ENCODE peak calls at places on chromosomes 7 and 10, in four cellular contexts. L, I, S and U are unnamed samples.
A peak's percentile ranks its signal among the peaks of the same experiment; 100 is the strongest.

GRCh38 chr10:127878474-127879055 is 14.2 kb downstream of the CLRN3 start:
- DNase-seq in L (no peak), I (no peak), S (no peak), U (no peak)

GRCh38 chr7:157686285-157686894 is 349.6 kb downstream of the DNAJB6 start:
- DNase-seq in L (no peak), I (no peak), S (no peak), U (no peak)

GRCh38 chr7:137508437-137509175 is 165.1 kb upstream of the PTN start:
- DNase-seq in L (no peak), I (no peak), S (no peak), U (no peak)

GRCh38 chr7:48096273-48096672 is 7.2 kb downstream of the UPP1 start:
- DNase-seq in L (no peak), I (no peak), S (no peak), U (no peak)

GRCh38 chr10:113524539-113525490 is 28.0 kb upstream of the HABP2 start:
- DNase-seq in L (no peak), I (no peak), S (no peak), U (no peak)

GRCh38 chr7:3310884-3311283 is 9.8 kb downstream of the SDK1 start:
- DNase-seq in L (no peak), I (no peak), S (no peak), U (no peak)

GRCh38 chr10:124688889-124689670 is 55.1 kb downstream of the FAM53B start:
- DNase-seq in L (no peak), I (no peak), S (no peak), U (no peak)

GRCh38 chr10:100810091-100810834 is 64.9 kb downstream of the PAX2 start:
- DNase-seq in L (no peak), I (no peak), S (no peak), U (no peak)

GRCh38 chr10:14325325-14325955 is 5.3 kb downstream of the FRMD4A start:
- DNase-seq in L (peak; percentile 23), I (no peak), S (peak; percentile 44), U (peak; percentile 39)

GRCh38 chr10:132688580-132689420 is 97.1 kb downstream of the NKX6-2 start:
- DNase-seq in L (no peak), I (no peak), S (no peak), U (no peak)

GRCh38 chr7:74604326-74605020 is 53.0 kb upstream of the GTF2I start:
- DNase-seq in L (peak; percentile 67), I (no peak), S (no peak), U (peak; percentile 89)

GRCh38 chr7:45033261-45033930 is 33.4 kb downstream of the CCM2 start:
- DNase-seq in L (no peak), I (peak; percentile 34), S (no peak), U (no peak)

GRCh38 chr7:129606801-129607200 is 4.7 kb upstream of the NRF1 start:
- DNase-seq in L (peak; percentile 13), I (no peak), S (no peak), U (no peak)

GRCh38 chr7:132783824-132784223 is 207.6 kb upstream of the PLXNA4 start:
- DNase-seq in L (no peak), I (no peak), S (no peak), U (no peak)

GRCh38 chr7:44467217-44467548 is 23.3 kb downstream of the NUDCD3 start:
- DNase-seq in L (no peak), I (no peak), S (no peak), U (no peak)

GRCh38 chr10:29081971-29082699 is 206.7 kb upstream of the LYZL1 start:
- DNase-seq in L (no peak), I (peak; percentile 32), S (no peak), U (no peak)

GRCh38 chr7:118974836-118975235 is 750.3 kb downstream of the ANKRD7 start:
- DNase-seq in L (no peak), I (no peak), S (no peak), U (no peak)

GRCh38 chr10:25078659-25079429 is 62.4 kb downstream of the THNSL1 start:
- DNase-seq in L (peak; percentile 29), I (no peak), S (no peak), U (no peak)
- H3K4me1 ChIP-seq in L (peaks cover 18% of the 10 kb centered on the region), I (no peaks in the 10 kb centered on the region), S (peaks cover 4% of the 10 kb centered on the region), U (no peaks in the 10 kb centered on the region)

GRCh38 chr7:50356945-50357268 is 52.4 kb downstream of the IKZF1 start:
- DNase-seq in L (no peak), I (no peak), S (no peak), U (no peak)
- H3K4me1 ChIP-seq in L (no peaks in the 10 kb centered on the region), I (no peaks in the 10 kb centered on the region), S (peaks cover 8% of the 10 kb centered on the region), U (no peaks in the 10 kb centered on the region)

DNA sequence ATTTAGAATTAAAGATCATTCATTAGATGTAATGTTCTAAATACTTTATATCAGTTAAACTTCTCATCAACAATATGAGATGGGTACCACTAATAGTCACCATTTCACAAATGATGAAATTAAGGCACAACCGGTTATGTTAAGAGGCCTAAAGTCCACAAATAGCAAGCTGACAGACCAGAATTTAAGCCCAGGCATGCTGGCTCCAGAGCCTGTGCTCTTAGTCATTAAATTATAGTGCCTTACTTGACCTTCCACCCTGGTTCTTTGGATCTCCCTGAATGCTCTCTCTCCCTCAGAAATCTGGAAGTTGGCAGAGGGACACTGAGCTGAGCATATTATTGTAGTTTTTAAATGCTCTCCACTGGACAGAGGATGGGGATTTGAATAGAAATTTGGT is 3.6 kb downstream of the LIPN start:
- DNase-seq in L (no peak), I (no peak), S (no peak), U (no peak)
- H3K4me1 ChIP-seq in L (no peaks in the 10 kb centered on the region), I (no peaks in the 10 kb centered on the region), S (no peaks in the 10 kb centered on the region), U (no peaks in the 10 kb centered on the region)

DNA sequence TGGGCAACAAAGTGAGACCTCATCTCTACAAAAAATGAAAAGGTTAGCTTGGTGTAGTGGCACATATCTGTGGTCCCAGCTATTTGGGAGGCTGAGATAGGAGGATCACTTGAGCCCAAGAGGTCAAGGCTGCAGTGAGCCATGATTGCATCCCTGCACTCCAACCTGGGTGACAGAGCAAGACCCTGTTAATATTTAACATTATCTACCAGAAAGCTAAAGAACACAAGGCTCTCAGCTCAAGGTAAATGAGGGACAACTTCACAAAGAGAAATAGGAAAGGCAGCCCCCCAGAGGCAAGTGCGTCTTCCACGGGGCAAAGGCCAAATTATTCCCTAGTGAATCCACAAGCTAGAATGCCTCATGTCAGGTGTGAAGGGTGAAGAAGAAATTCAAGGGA is 109.6 kb upstream of the PFKP start:
- DNase-seq in L (no peak), I (no peak), S (no peak), U (no peak)
- H3K4me1 ChIP-seq in L (no peaks in the 10 kb centered on the region), I (no peaks in the 10 kb centered on the region), S (no peaks in the 10 kb centered on the region), U (no peaks in the 10 kb centered on the region)